ENCODE peak calls at places on chromosome 11, in five cellular contexts. E is HepG2, P is SK-N-SH, T is K562, A is GM12878. U is an unnamed sample.
A peak's percentile ranks its signal among the peaks of the same experiment; 100 is the strongest.

GRCh38 chr11:77249427-77249826 is 52.1 kb downstream of the GDPD4 start:
- DNase-seq in E (no peak), P (no peak), T (no peak), A (no peak), U (no peak)

GRCh38 chr11:34601609-34602008 is 19.3 kb upstream of the EHF start:
- DNase-seq in E (peak; percentile 50), P (no peak), T (no peak), A (no peak), U (no peak)

GRCh38 chr11:35980646-35981402 is 37.0 kb downstream of the LDLRAD3 start:
- DNase-seq in E (no peak), P (no peak), T (no peak), A (no peak), U (no peak)

GRCh38 chr11:7256943-7257342 is 5.2 kb downstream of the SYT9 start:
- DNase-seq in E (no peak), P (no peak), T (no peak), A (no peak), U (no peak)

GRCh38 chr11:70742553-70743291 is 344.4 kb downstream of the CTTN start:
- DNase-seq in E (no peak), P (peak; percentile 82), T (peak; percentile 94), A (no peak), U (no peak)

GRCh38 chr11:44066732-44067131 is 662 bp downstream of the ACCS start:
- DNase-seq in E (no peak), P (peak; percentile 42), T (peak; percentile 23), A (no peak), U (peak; percentile 28)

GRCh38 chr11:6443269-6444003 is 2.6 kb upstream of the HPX start:
- DNase-seq in E (peak; percentile 28), P (peak; percentile 78), T (peak; percentile 77), A (no peak), U (peak; percentile 74)

GRCh38 chr11:117000039-117000740 is 98.0 kb downstream of the SIK3 start:
- DNase-seq in E (no peak), P (no peak), T (no peak), A (no peak), U (no peak)

GRCh38 chr11:125519865-125520834 is 24.1 kb upstream of the FEZ1 start:
- DNase-seq in E (no peak), P (no peak), T (no peak), A (no peak), U (no peak)

GRCh38 chr11:68468217-68468828 is 7.8 kb downstream of the PPP6R3 start:
- DNase-seq in E (peak; percentile 77), P (no peak), T (no peak), A (no peak), U (no peak)

GRCh38 chr11:68471360-68472340 is 11.1 kb downstream of the PPP6R3 start:
- DNase-seq in E (no peak), P (no peak), T (no peak), A (peak; percentile 32), U (no peak)

GRCh38 chr11:68469642-68470041 is 9.1 kb downstream of the PPP6R3 start:
- DNase-seq in E (no peak), P (no peak), T (no peak), A (no peak), U (no peak)

GRCh38 chr11:68469122-68469521 is 8.6 kb downstream of the PPP6R3 start:
- DNase-seq in E (peak; percentile 76), P (no peak), T (no peak), A (no peak), U (no peak)

DNA sequence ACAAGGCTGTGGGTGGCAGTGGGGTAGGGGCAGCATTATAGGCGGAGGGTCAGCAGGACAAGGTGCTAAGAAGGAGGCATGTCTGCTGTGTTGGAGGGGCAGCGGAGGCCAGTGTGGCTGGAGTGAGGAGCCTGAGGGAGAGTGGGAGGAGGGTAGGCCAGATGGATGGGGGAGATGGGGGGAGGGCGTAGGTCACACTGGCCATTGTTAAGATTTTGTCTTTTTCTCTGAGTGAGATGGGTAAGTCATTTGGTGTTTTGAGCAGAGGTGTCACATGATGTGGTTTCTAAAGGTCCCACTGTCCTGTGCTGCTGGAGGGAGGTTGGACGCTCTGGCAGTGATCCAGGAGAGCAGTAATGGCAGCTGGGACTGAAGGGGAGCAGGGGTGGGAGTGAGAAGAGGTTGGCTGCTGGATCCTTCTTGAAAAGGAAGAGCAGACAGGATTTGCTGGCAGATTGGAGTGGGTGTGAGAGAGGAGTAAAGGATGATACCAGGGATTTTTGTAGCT is 9.8 kb downstream of the PPP6R3 start:
- DNase-seq in E (no peak), P (peak; percentile 75), T (peak; percentile 27), A (no peak), U (no peak)
- TF ChIP-seq FOXM1 in E (no peak), P (no peak), T (no peak), A (no peak), U (no peak)

GRCh38 chr11:90252053-90252452 is 29.2 kb upstream of the CHORDC1 start:
- DNase-seq in E (no peak), P (no peak), T (no peak), A (no peak), U (no peak)
- TF ChIP-seq FOXM1 in E (no peak), P (no peak), T (no peak), A (no peak), U (no peak)

GRCh38 chr11:26992031-26992541 is 1.8 kb upstream of the FIBIN start:
- DNase-seq in E (no peak), P (no peak), T (no peak), A (no peak), U (no peak)
- TF ChIP-seq FOXM1 in E (no peak), P (no peak), T (no peak), A (no peak), U (no peak)

GRCh38 chr11:122954455-122954854 is 27.2 kb downstream of the BSX start:
- DNase-seq in E (no peak), P (no peak), T (no peak), A (no peak), U (no peak)
- TF ChIP-seq FOXM1 in E (no peak), P (no peak), T (no peak), A (no peak), U (no peak)

GRCh38 chr11:110000858-110001257 is 92.3 kb upstream of the ZC3H12C start:
- DNase-seq in E (no peak), P (peak; percentile 8), T (no peak), A (no peak), U (no peak)

GRCh38 chr11:109998921-109999320 is 94.3 kb upstream of the ZC3H12C start:
- DNase-seq in E (no peak), P (no peak), T (no peak), A (no peak), U (no peak)

GRCh38 chr11:109996060-109996459 is 97.1 kb upstream of the ZC3H12C start:
- DNase-seq in E (no peak), P (no peak), T (no peak), A (no peak), U (no peak)

GRCh38 chr11:110003426-110003825 is 89.8 kb upstream of the ZC3H12C start:
- DNase-seq in E (no peak), P (no peak), T (no peak), A (no peak), U (no peak)

DNA sequence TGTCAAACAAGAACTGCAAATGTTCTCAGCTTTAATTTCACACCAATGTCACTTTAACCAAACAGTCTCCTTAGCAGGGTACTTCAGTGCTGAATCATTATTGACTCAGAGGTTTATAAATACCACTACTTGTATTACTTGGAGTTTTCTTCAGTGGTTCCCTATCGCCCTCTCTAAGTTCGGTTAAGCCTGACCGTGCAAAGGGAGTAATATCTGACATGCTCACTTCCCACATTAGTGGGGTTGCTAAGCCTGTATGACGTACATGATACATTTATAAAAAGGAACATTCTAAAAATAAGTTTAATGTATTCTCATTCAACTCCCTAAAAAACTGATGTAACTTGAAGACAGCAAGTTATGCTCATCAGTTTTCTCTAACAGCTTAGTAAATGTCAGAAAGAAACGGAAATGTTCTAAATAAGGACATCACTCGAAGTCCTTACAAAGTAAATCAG is 93.1 kb upstream of the ZC3H12C start:
- DNase-seq in E (no peak), P (no peak), T (no peak), A (peak; percentile 92), U (no peak)
- TF ChIP-seq FOXM1 in E (no peak), P (no peak), T (no peak), A (peak; percentile 100), U (no peak)

U was measured in HEK293T.